ENCODE peak calls at places on chromosome 18, in ten cellular contexts. I, G, B, M, P, O, Z, D, U and Q are unnamed samples.

GRCh38 chr18:5196253-5197031 is 615 bp downstream of the AKAIN1 start:
- DNase-seq in I (no peak), G (no peak), B (no peak), M (no peak), P (no peak), O (no peak), Z (no peak), D (no peak), U (no peak), Q (peak; percentile 11)

GRCh38 chr18:25234740-25235345 is 117.1 kb downstream of the ZNF521 start:
- DNase-seq in I (no peak), G (no peak), B (no peak), M (no peak), P (no peak), O (no peak), Z (no peak), D (no peak), U (no peak), Q (no peak)

GRCh38 chr18:72849671-72850070 is 18.1 kb downstream of the NETO1 start:
- DNase-seq in I (peak; percentile 46), G (no peak), B (no peak), M (no peak), P (no peak), O (no peak), Z (no peak), D (no peak), U (no peak), Q (no peak)

GRCh38 chr18:69490813-69491212 is 90.1 kb downstream of the DOK6 start:
- DNase-seq in I (no peak), G (no peak), B (no peak), M (no peak), P (no peak), O (no peak), Z (no peak), D (peak; percentile 46), U (peak; percentile 71), Q (no peak)

GRCh38 chr18:62672600-62672999 is 42.7 kb upstream of the PHLPP1 start:
- DNase-seq in I (no peak), G (no peak), B (no peak), M (no peak), P (no peak), O (no peak), Z (no peak), D (no peak), U (no peak), Q (no peak)

GRCh38 chr18:52992041-52992440 is 652.0 kb downstream of the DCC start:
- DNase-seq in I (no peak), G (no peak), B (no peak), M (no peak), P (no peak), O (no peak), Z (no peak), D (no peak), U (no peak), Q (no peak)

GRCh38 chr18:23740105-23740830 is 51.0 kb downstream of the LAMA3 start:
- DNase-seq in I (peak; percentile 38), G (no peak), B (no peak), M (no peak), P (no peak), O (no peak), Z (no peak), D (no peak), U (peak; percentile 62), Q (no peak)

GRCh38 chr18:56245856-56246575 is 392.4 kb downstream of the TXNL1 start:
- DNase-seq in I (no peak), G (no peak), B (no peak), M (no peak), P (no peak), O (no peak), Z (no peak), D (no peak), U (peak; percentile 61), Q (no peak)

GRCh38 chr18:55076643-55077218 is 117.5 kb upstream of the CCDC68 start:
- DNase-seq in I (no peak), G (no peak), B (no peak), M (peak; percentile 16), P (no peak), O (no peak), Z (no peak), D (no peak), U (no peak), Q (no peak)

GRCh38 chr18:61922435-61922834 is 29.6 kb upstream of the RNF152 start:
- DNase-seq in I (peak; percentile 59), G (no peak), B (no peak), M (no peak), P (no peak), O (no peak), Z (no peak), D (no peak), U (no peak), Q (no peak)

GRCh38 chr18:9082763-9083510 is 19.6 kb upstream of the NDUFV2 start:
- DNase-seq in I (no peak), G (no peak), B (no peak), M (no peak), P (peak; percentile 52), O (peak; percentile 38), Z (peak; percentile 16), D (no peak), U (no peak), Q (no peak)

GRCh38 chr18:25915907-25916306 is 174.5 kb downstream of the SS18 start:
- DNase-seq in I (no peak), G (no peak), B (no peak), M (no peak), P (no peak), O (peak; percentile 19), Z (no peak), D (no peak), U (no peak), Q (no peak)

GRCh38 chr18:23136326-23137092 is 1.2 kb downstream of the CABLES1 start:
- DNase-seq in I (peak; percentile 40), G (peak; percentile 40), B (no peak), M (peak; percentile 61), P (no peak), O (no peak), Z (peak; percentile 14), D (peak; percentile 71), U (peak; percentile 42), Q (peak; percentile 50)

GRCh38 chr18:68699043-68699442 is 15.9 kb downstream of the TMX3 start:
- DNase-seq in I (peak; percentile 25), G (no peak), B (no peak), M (no peak), P (no peak), O (no peak), Z (no peak), D (no peak), U (peak; percentile 70), Q (no peak)

GRCh38 chr18:12041561-12041960 is 52.1 kb upstream of the ANKRD62 start:
- DNase-seq in I (peak; percentile 92), G (no peak), B (no peak), M (no peak), P (no peak), O (no peak), Z (no peak), D (no peak), U (peak; percentile 78), Q (no peak)

GRCh38 chr18:62070306-62070705 is 116.5 kb downstream of the PIGN start:
- DNase-seq in I (no peak), G (no peak), B (no peak), M (no peak), P (no peak), O (no peak), Z (no peak), D (no peak), U (peak; percentile 27), Q (no peak)

GRCh38 chr18:7839548-7839947 is 272.4 kb downstream of the PTPRM start:
- DNase-seq in I (no peak), G (no peak), B (no peak), M (no peak), P (no peak), O (no peak), Z (no peak), D (no peak), U (no peak), Q (no peak)

DNA sequence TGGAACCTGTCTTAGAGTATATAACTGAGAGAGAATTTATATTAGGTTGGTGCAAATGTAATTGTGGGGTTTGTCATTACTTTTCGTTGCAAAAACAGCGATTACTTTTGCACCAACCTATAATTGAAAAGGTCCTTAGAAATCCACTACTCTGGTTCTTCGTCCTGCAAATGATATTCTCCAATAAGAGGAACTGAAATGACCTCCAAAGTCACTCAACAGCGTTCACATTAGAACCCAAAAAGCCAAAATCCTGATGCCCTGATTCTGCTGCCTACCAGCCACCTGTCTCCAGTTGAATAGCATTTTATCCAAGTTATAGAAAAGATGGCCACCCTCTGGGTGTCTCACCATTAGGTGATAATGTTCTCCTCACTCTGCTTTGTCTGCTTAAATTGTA is 230.6 kb downstream of the SETBP1 start:
- DNase-seq in I (no peak), G (no peak), B (no peak), M (no peak), P (no peak), O (no peak), Z (no peak), D (no peak), U (no peak), Q (no peak)
- H3K27ac ChIP-seq in I (no peak overlapping the region), G (no peak overlapping the region), B (no peak overlapping the region), M (no peak overlapping the region), P (no peak overlapping the region), O (no peak overlapping the region), Z (no peak overlapping the region), D (no peak overlapping the region), U (no peak overlapping the region), Q (no peak overlapping the region)

DNA sequence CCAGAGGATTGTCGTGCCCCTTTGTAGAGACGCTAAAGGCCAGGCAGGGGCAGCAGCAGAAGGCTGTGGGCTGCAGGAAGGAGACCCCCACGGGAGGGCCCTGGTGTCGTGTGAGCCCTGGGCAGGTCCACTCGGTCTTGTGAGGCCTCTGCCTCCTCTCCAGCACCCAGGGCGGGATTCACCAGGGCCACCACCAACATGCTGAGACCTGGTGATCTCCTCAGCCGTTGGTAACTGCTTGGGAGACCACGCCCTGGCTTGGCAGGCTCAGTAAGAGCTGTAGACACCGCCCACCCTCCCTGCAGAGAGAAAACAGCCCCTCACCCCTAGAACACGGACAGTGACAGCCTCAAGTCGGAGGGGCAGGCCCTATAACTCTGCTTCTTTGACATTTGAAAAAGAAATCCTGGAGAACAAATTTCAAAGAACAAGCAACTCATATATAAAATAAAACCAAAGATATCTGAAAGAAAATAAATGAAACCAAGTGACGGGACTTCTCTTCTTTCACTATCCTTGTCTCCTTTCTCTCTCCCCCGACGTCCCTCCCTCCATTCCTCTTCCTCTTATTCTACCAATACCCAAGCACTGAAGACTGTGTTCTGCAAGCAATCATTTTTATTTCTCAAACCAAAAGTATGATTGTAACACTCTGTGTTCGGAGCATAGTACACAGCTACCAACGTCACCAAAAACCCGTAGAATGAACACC is 21.0 kb downstream of the MBP start:
- DNase-seq in I (peak; percentile 48), G (no peak), B (no peak), M (no peak), P (no peak), O (no peak), Z (no peak), D (peak; percentile 55), U (no peak), Q (no peak)
- H3K4me3 ChIP-seq in I (no peak overlapping the region), G (no peak overlapping the region), B (peak overlapping the region; percentile 10), M (no peak overlapping the region), P (no peak overlapping the region), O (no peak overlapping the region), Z (no peak overlapping the region), D (peak overlapping the region; percentile 9), U (no peak overlapping the region), Q (peak overlapping the region; percentile 21)

GRCh38 chr18:48940854-48941531 is 9.8 kb downstream of the SMAD7 start:
- DNase-seq in I (no peak), G (no peak), B (no peak), M (peak; percentile 27), P (peak; percentile 97), O (no peak), Z (peak; percentile 89), D (no peak), U (no peak), Q (no peak)
- H3K27ac ChIP-seq in I (no peak overlapping the region), G (peak overlapping the region; percentile 64), B (peak overlapping the region; percentile 69), M (peak overlapping the region; percentile 44), P (peak overlapping the region; percentile 49), O (no peak overlapping the region), Z (peak overlapping the region; percentile 53), D (peak overlapping the region; percentile 28), U (peak overlapping the region; percentile 96), Q (peak overlapping the region; percentile 100)

GRCh38 chr18:3350566-3351527 is 88.9 kb downstream of the MYL12B start:
- DNase-seq in I (peak; percentile 98), G (no peak), B (no peak), M (no peak), P (no peak), O (no peak), Z (no peak), D (no peak), U (no peak), Q (no peak)
- H3K4me3 ChIP-seq in I (no peak overlapping the region), G (no peak overlapping the region), B (no peak overlapping the region), M (no peak overlapping the region), P (no peak overlapping the region), O (no peak overlapping the region), Z (no peak overlapping the region), D (no peak overlapping the region), U (no peak overlapping the region), Q (no peak overlapping the region)